ENCODE peak calls at places on chromosomes 16 and 17, in eight cellular contexts. One of them, this sample, is unnamed. For H3K4me1 and H3K9me3, the result is how much of the 10 kb centered on the place peaks cover.

GRCh38 chr16:88264641-88265285 is 118.0 kb upstream of the ZNF469 start:
- DNase-seq in right cardiac atrium: peak
- DNase-seq in PC-3: peak
- DNase-seq in PC-9: peak
- DNase-seq in neuronal stem cell: peak
- DNase-seq in neural progenitor cell: peak
- DNase-seq in MM.1S: no peak
- DNase-seq in fibroblast of lung: peak
- DNase-seq in this sample: peak

GRCh38 chr17:77133087-77133633 is 7.6 kb upstream of the SEC14L1 start:
- DNase-seq in right cardiac atrium: no peak
- DNase-seq in PC-3: no peak
- DNase-seq in PC-9: no peak
- DNase-seq in neuronal stem cell: no peak
- DNase-seq in neural progenitor cell: no peak
- DNase-seq in MM.1S: no peak
- DNase-seq in fibroblast of lung: no peak
- DNase-seq in this sample: no peak

GRCh38 chr16:68079616-68080344 is 5.4 kb upstream of the NFATC3 start:
- DNase-seq in right cardiac atrium: peak
- DNase-seq in PC-3: no peak
- DNase-seq in PC-9: no peak
- DNase-seq in neuronal stem cell: no peak
- DNase-seq in neural progenitor cell: no peak
- DNase-seq in MM.1S: no peak
- DNase-seq in fibroblast of lung: no peak
- DNase-seq in this sample: peak

GRCh38 chr17:21024024-21024423 is 18.8 kb downstream of the USP22 start:
- DNase-seq in right cardiac atrium: no peak
- DNase-seq in PC-3: no peak
- DNase-seq in PC-9: no peak
- DNase-seq in neuronal stem cell: no peak
- DNase-seq in neural progenitor cell: no peak
- DNase-seq in MM.1S: no peak
- DNase-seq in fibroblast of lung: no peak
- DNase-seq in this sample: no peak

GRCh38 chr17:43636446-43636845 is 25.3 kb downstream of the MEOX1 start:
- DNase-seq in right cardiac atrium: no peak
- DNase-seq in PC-3: no peak
- DNase-seq in PC-9: no peak
- DNase-seq in neuronal stem cell: no peak
- DNase-seq in neural progenitor cell: no peak
- DNase-seq in MM.1S: no peak
- DNase-seq in fibroblast of lung: no peak
- DNase-seq in this sample: no peak

GRCh38 chr17:35373532-35373983 is at the start of gene SLFN11:
- DNase-seq in right cardiac atrium: peak
- DNase-seq in PC-3: peak
- DNase-seq in PC-9: no peak
- DNase-seq in neuronal stem cell: no peak
- DNase-seq in neural progenitor cell: peak
- DNase-seq in MM.1S: peak
- DNase-seq in fibroblast of lung: peak
- DNase-seq in this sample: peak

GRCh38 chr16:57865746-57866528 is 63.6 kb upstream of the KIFC3 start:
- DNase-seq in right cardiac atrium: no peak
- DNase-seq in PC-3: peak
- DNase-seq in PC-9: peak
- DNase-seq in neuronal stem cell: no peak
- DNase-seq in neural progenitor cell: no peak
- DNase-seq in MM.1S: no peak
- DNase-seq in fibroblast of lung: no peak
- DNase-seq in this sample: no peak

GRCh38 chr17:4987767-4988083 is 250 bp upstream of the CAMTA2 start:
- DNase-seq in right cardiac atrium: no peak
- DNase-seq in PC-3: no peak
- DNase-seq in PC-9: no peak
- DNase-seq in neuronal stem cell: no peak
- DNase-seq in neural progenitor cell: no peak
- DNase-seq in MM.1S: no peak
- DNase-seq in fibroblast of lung: peak
- DNase-seq in this sample: peak

GRCh38 chr16:69711115-69711740 is 15.1 kb downstream of the NQO1 start:
- DNase-seq in right cardiac atrium: no peak
- DNase-seq in PC-3: peak
- DNase-seq in PC-9: peak
- DNase-seq in neuronal stem cell: no peak
- DNase-seq in neural progenitor cell: no peak
- DNase-seq in MM.1S: no peak
- DNase-seq in fibroblast of lung: peak
- DNase-seq in this sample: no peak

GRCh38 chr16:11345040-11345862 is at the start of gene RMI2:
- DNase-seq in right cardiac atrium: peak
- DNase-seq in PC-3: peak
- DNase-seq in PC-9: peak
- DNase-seq in neuronal stem cell: peak
- DNase-seq in neural progenitor cell: peak
- DNase-seq in MM.1S: peak
- DNase-seq in fibroblast of lung: peak
- DNase-seq in this sample: peak

GRCh38 chr16:3950343-3951193 is 70.1 kb upstream of the CREBBP start:
- DNase-seq in right cardiac atrium: peak
- DNase-seq in PC-3: peak
- DNase-seq in PC-9: no peak
- DNase-seq in neuronal stem cell: no peak
- DNase-seq in neural progenitor cell: no peak
- DNase-seq in MM.1S: no peak
- DNase-seq in fibroblast of lung: peak
- DNase-seq in this sample: no peak

GRCh38 chr17:49990921-49991320 is 4.1 kb downstream of the DLX3 start:
- DNase-seq in right cardiac atrium: no peak
- DNase-seq in PC-3: no peak
- DNase-seq in PC-9: no peak
- DNase-seq in neuronal stem cell: no peak
- DNase-seq in neural progenitor cell: no peak
- DNase-seq in MM.1S: no peak
- DNase-seq in fibroblast of lung: no peak
- DNase-seq in this sample: no peak

GRCh38 chr16:4477966-4478365 is 1.8 kb downstream of the HMOX2 start:
- DNase-seq in right cardiac atrium: no peak
- DNase-seq in PC-3: peak
- DNase-seq in PC-9: peak
- DNase-seq in neuronal stem cell: no peak
- DNase-seq in neural progenitor cell: peak
- DNase-seq in MM.1S: no peak
- DNase-seq in fibroblast of lung: peak
- DNase-seq in this sample: no peak

GRCh38 chr16:69131749-69132423 is 502 bp downstream of the CHTF8 start:
- DNase-seq in right cardiac atrium: peak
- DNase-seq in PC-3: peak
- DNase-seq in PC-9: peak
- DNase-seq in neuronal stem cell: peak
- DNase-seq in neural progenitor cell: peak
- DNase-seq in MM.1S: peak
- DNase-seq in fibroblast of lung: peak
- DNase-seq in this sample: no peak

GRCh38 chr17:32019228-32019627 is 12.0 kb downstream of the LRRC37B start:
- DNase-seq in right cardiac atrium: no peak
- DNase-seq in PC-3: no peak
- DNase-seq in PC-9: no peak
- DNase-seq in neuronal stem cell: no peak
- DNase-seq in neural progenitor cell: no peak
- DNase-seq in MM.1S: no peak
- DNase-seq in fibroblast of lung: no peak
- DNase-seq in this sample: no peak

GRCh38 chr16:3475604-3476375 is 19.5 kb downstream of the C16orf90 start:
- DNase-seq in right cardiac atrium: no peak
- DNase-seq in PC-3: no peak
- DNase-seq in PC-9: no peak
- DNase-seq in neuronal stem cell: no peak
- DNase-seq in neural progenitor cell: no peak
- DNase-seq in MM.1S: no peak
- DNase-seq in fibroblast of lung: no peak
- DNase-seq in this sample: no peak

GRCh38 chr17:36657763-36658490 is 56.5 kb downstream of the MRM1 start:
- DNase-seq in right cardiac atrium: peak
- DNase-seq in PC-3: no peak
- DNase-seq in PC-9: no peak
- DNase-seq in neuronal stem cell: no peak
- DNase-seq in neural progenitor cell: peak
- DNase-seq in MM.1S: no peak
- DNase-seq in fibroblast of lung: peak
- DNase-seq in this sample: no peak

GRCh38 chr17:81828656-81829055 is 4.4 kb downstream of the MCRIP1 start:
- DNase-seq in right cardiac atrium: no peak
- DNase-seq in PC-3: no peak
- DNase-seq in PC-9: no peak
- DNase-seq in neuronal stem cell: no peak
- DNase-seq in neural progenitor cell: no peak
- DNase-seq in MM.1S: no peak
- DNase-seq in fibroblast of lung: no peak
- DNase-seq in this sample: no peak

GRCh38 chr17:33115351-33115750 is 123.7 kb downstream of the SPACA3 start:
- DNase-seq in right cardiac atrium: no peak
- DNase-seq in PC-3: no peak
- DNase-seq in PC-9: no peak
- DNase-seq in neuronal stem cell: no peak
- DNase-seq in neural progenitor cell: no peak
- DNase-seq in MM.1S: no peak
- DNase-seq in fibroblast of lung: no peak
- DNase-seq in this sample: no peak

GRCh38 chr17:57548421-57549385 is 196.4 kb downstream of the CCDC182 start:
- DNase-seq in right cardiac atrium: peak
- DNase-seq in PC-3: no peak
- DNase-seq in PC-9: no peak
- DNase-seq in neuronal stem cell: no peak
- DNase-seq in neural progenitor cell: no peak
- DNase-seq in MM.1S: no peak
- DNase-seq in fibroblast of lung: peak
- DNase-seq in this sample: no peak

GRCh38 chr16:83515395-83515794 is 292.4 kb upstream of the HSBP1 start:
- DNase-seq in right cardiac atrium: no peak
- DNase-seq in PC-3: no peak
- DNase-seq in PC-9: no peak
- DNase-seq in neuronal stem cell: no peak
- DNase-seq in neural progenitor cell: no peak
- DNase-seq in MM.1S: no peak
- DNase-seq in fibroblast of lung: no peak
- DNase-seq in this sample: no peak
- H3K4me1 ChIP-seq in right cardiac atrium: under half
- H3K4me1 ChIP-seq in PC-3: under half
- H3K4me1 ChIP-seq in PC-9: under half
- H3K4me1 ChIP-seq in neuronal stem cell: under half
- H3K4me1 ChIP-seq in neural progenitor cell: under half
- H3K4me1 ChIP-seq in MM.1S: under half
- H3K4me1 ChIP-seq in fibroblast of lung: under half
- H3K4me1 ChIP-seq in this sample: under half

GRCh38 chr16:29820730-29821662 is 734 bp downstream of the MVP start:
- DNase-seq in right cardiac atrium: peak
- DNase-seq in PC-3: peak
- DNase-seq in PC-9: peak
- DNase-seq in neuronal stem cell: no peak
- DNase-seq in neural progenitor cell: no peak
- DNase-seq in MM.1S: peak
- DNase-seq in fibroblast of lung: no peak
- DNase-seq in this sample: peak
- H3K4me3 ChIP-seq in right cardiac atrium: peak
- H3K4me3 ChIP-seq in PC-3: peak
- H3K4me3 ChIP-seq in PC-9: peak
- H3K4me3 ChIP-seq in neuronal stem cell: no peak
- H3K4me3 ChIP-seq in neural progenitor cell: no peak
- H3K4me3 ChIP-seq in MM.1S: peak
- H3K4me3 ChIP-seq in fibroblast of lung: peak
- H3K4me3 ChIP-seq in this sample: peak

GRCh38 chr17:73855933-73856332 is 211.7 kb upstream of the SDK2 start:
- DNase-seq in right cardiac atrium: no peak
- DNase-seq in PC-3: no peak
- DNase-seq in PC-9: no peak
- DNase-seq in neuronal stem cell: no peak
- DNase-seq in neural progenitor cell: no peak
- DNase-seq in MM.1S: no peak
- DNase-seq in fibroblast of lung: peak
- DNase-seq in this sample: no peak

GRCh38 chr17:73851921-73852320 is 207.7 kb upstream of the SDK2 start:
- DNase-seq in right cardiac atrium: no peak
- DNase-seq in PC-3: no peak
- DNase-seq in PC-9: no peak
- DNase-seq in neuronal stem cell: no peak
- DNase-seq in neural progenitor cell: no peak
- DNase-seq in MM.1S: no peak
- DNase-seq in fibroblast of lung: no peak
- DNase-seq in this sample: no peak

GRCh38 chr17:73850426-73850825 is 206.2 kb upstream of the SDK2 start:
- DNase-seq in right cardiac atrium: no peak
- DNase-seq in PC-3: no peak
- DNase-seq in PC-9: no peak
- DNase-seq in neuronal stem cell: no peak
- DNase-seq in neural progenitor cell: no peak
- DNase-seq in MM.1S: no peak
- DNase-seq in fibroblast of lung: no peak
- DNase-seq in this sample: no peak
- H3K9me3 ChIP-seq in right cardiac atrium: under half
- H3K9me3 ChIP-seq in PC-3: under half
- H3K9me3 ChIP-seq in PC-9: under half
- H3K9me3 ChIP-seq in neuronal stem cell: under half
- H3K9me3 ChIP-seq in neural progenitor cell: under half
- H3K9me3 ChIP-seq in MM.1S: under half
- H3K9me3 ChIP-seq in fibroblast of lung: under half
- H3K9me3 ChIP-seq in this sample: under half

GRCh38 chr17:19296786-19297778 is 59.9 kb downstream of the EPN2 start:
- DNase-seq in right cardiac atrium: no peak
- DNase-seq in PC-3: no peak
- DNase-seq in PC-9: no peak
- DNase-seq in neuronal stem cell: no peak
- DNase-seq in neural progenitor cell: no peak
- DNase-seq in MM.1S: no peak
- DNase-seq in fibroblast of lung: no peak
- DNase-seq in this sample: no peak

GRCh38 chr17:19299866-19300265 is 62.7 kb downstream of the B9D1 start:
- DNase-seq in right cardiac atrium: no peak
- DNase-seq in PC-3: no peak
- DNase-seq in PC-9: no peak
- DNase-seq in neuronal stem cell: no peak
- DNase-seq in neural progenitor cell: no peak
- DNase-seq in MM.1S: no peak
- DNase-seq in fibroblast of lung: no peak
- DNase-seq in this sample: no peak

GRCh38 chr17:19298561-19299213 is 61.5 kb downstream of the EPN2 start:
- DNase-seq in right cardiac atrium: no peak
- DNase-seq in PC-3: no peak
- DNase-seq in PC-9: no peak
- DNase-seq in neuronal stem cell: no peak
- DNase-seq in neural progenitor cell: no peak
- DNase-seq in MM.1S: no peak
- DNase-seq in fibroblast of lung: no peak
- DNase-seq in this sample: no peak

GRCh38 chr17:19301274-19301946 is 61.1 kb downstream of the B9D1 start:
- DNase-seq in right cardiac atrium: no peak
- DNase-seq in PC-3: no peak
- DNase-seq in PC-9: no peak
- DNase-seq in neuronal stem cell: no peak
- DNase-seq in neural progenitor cell: no peak
- DNase-seq in MM.1S: no peak
- DNase-seq in fibroblast of lung: no peak
- DNase-seq in this sample: no peak

GRCh38 chr17:19299214-19299747 is 62.1 kb downstream of the EPN2 start:
- DNase-seq in right cardiac atrium: no peak
- DNase-seq in PC-3: no peak
- DNase-seq in PC-9: no peak
- DNase-seq in neuronal stem cell: no peak
- DNase-seq in neural progenitor cell: peak
- DNase-seq in MM.1S: no peak
- DNase-seq in fibroblast of lung: no peak
- DNase-seq in this sample: no peak
- H3K4me1 ChIP-seq in right cardiac atrium: under half
- H3K4me1 ChIP-seq in PC-3: under half
- H3K4me1 ChIP-seq in PC-9: under half
- H3K4me1 ChIP-seq in neuronal stem cell: under half
- H3K4me1 ChIP-seq in neural progenitor cell: under half
- H3K4me1 ChIP-seq in MM.1S: under half
- H3K4me1 ChIP-seq in fibroblast of lung: under half
- H3K4me1 ChIP-seq in this sample: under half